ENCODE peak calls at places on chromosome 14, in four cellular contexts. D, W, L and N are unnamed samples.

GRCh38 chr14:100386121-100386520 is 63.0 kb downstream of the SLC25A47 start:
- DNase-seq in L (no peak), W (no peak), D (no peak), N (no peak)

GRCh38 chr14:65866906-65867305 is 454.4 kb downstream of the FUT8 start:
- DNase-seq in W (no peak), D (no peak), L (no peak), N (no peak)

GRCh38 chr14:79834856-79835255 is 376.4 kb downstream of the DIO2 start:
- DNase-seq in L (no peak), W (no peak), D (no peak), N (no peak)

GRCh38 chr14:92523752-92524151 is 10.2 kb downstream of the RIN3 start:
- DNase-seq in D (no peak), W (no peak), L (no peak), N (no peak)

GRCh38 chr14:94631536-94632304 is 19.5 kb downstream of the SERPINA3 start:
- DNase-seq in W (no peak), L (no peak), D (no peak), N (no peak)

GRCh38 chr14:39107624-39108023 is 4.6 kb upstream of the SEC23A start:
- DNase-seq in L (no peak), D (no peak), W (peak; percentile 78), N (no peak)

GRCh38 chr14:20409226-20409625 is 4.1 kb downstream of the TEP1 start:
- DNase-seq in D (no peak), W (no peak), L (no peak), N (no peak)

GRCh38 chr14:92892589-92892988 is 30.4 kb upstream of the CHGA start:
- DNase-seq in L (no peak), W (no peak), D (no peak), N (no peak)

GRCh38 chr14:83071888-83072501 is 1538.3 kb upstream of the SEL1L start:
- DNase-seq in L (peak; percentile 11), W (peak; percentile 18), D (no peak), N (no peak)

GRCh38 chr14:65095633-65096205 is 6.6 kb downstream of the MAX start:
- DNase-seq in L (no peak), D (no peak), W (no peak), N (no peak)

GRCh38 chr14:98924046-98924445 is 348.0 kb downstream of the BCL11B start:
- DNase-seq in L (no peak), D (no peak), W (no peak), N (no peak)

GRCh38 chr14:76304536-76305473 is 71.1 kb upstream of the ESRRB start:
- DNase-seq in D (peak; percentile 27), W (no peak), L (no peak), N (no peak)

GRCh38 chr14:77238356-77238755 is 32.6 kb downstream of the NGB start:
- DNase-seq in W (no peak), D (no peak), L (no peak), N (no peak)

GRCh38 chr14:81275995-81276698 is 55.4 kb upstream of the GTF2A1 start:
- DNase-seq in D (no peak), W (no peak), L (no peak), N (no peak)

GRCh38 chr14:75854247-75854799 is 127.5 kb downstream of the TGFB3 start:
- DNase-seq in L (no peak), W (no peak), D (no peak), N (no peak)

GRCh38 chr14:100532154-100532915 is 54.9 kb downstream of the BEGAIN start:
- DNase-seq in D (no peak), W (no peak), L (no peak), N (no peak)

GRCh38 chr14:64200170-64200569 is 94.0 kb downstream of the ESR2 start:
- DNase-seq in W (no peak), D (no peak), L (no peak), N (peak; percentile 9)

GRCh38 chr14:69240527-69241173 is 19.3 kb upstream of the GALNT16 start:
- DNase-seq in W (no peak), D (no peak), L (no peak), N (no peak)

GRCh38 chr14:76832503-76832988 is 6.3 kb downstream of the LRRC74A start:
- DNase-seq in W (peak; percentile 83), L (no peak), D (no peak), N (no peak)

GRCh38 chr14:96917442-96917963 is 120.3 kb downstream of the VRK1 start:
- DNase-seq in D (no peak), W (no peak), L (no peak), N (no peak)

DNA sequence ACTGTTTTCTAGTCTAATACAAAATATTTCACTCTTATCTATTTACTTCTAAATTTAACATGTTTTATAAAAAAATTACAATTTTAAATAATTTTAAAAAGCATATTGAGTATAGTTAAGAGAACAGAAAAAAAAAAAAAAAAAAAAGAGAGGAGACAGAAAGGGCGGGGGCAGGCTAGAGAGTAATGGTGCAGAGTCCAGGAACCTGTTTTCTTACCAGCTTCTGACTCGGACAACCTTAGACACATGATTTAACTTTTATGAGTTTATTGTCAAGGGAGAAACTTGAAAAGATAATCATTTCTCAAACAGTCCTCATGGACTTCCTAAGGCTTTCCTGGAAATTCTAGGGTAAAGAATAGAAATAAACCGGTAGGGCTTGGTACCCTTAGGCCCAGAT is 84.4 kb downstream of the RPS6KA5 start:
- DNase-seq in L (no peak), W (no peak), D (no peak), N (no peak)
- TF ChIP-seq YY1 in L (no peak), W (no peak), D (no peak), N (no peak)

DNA sequence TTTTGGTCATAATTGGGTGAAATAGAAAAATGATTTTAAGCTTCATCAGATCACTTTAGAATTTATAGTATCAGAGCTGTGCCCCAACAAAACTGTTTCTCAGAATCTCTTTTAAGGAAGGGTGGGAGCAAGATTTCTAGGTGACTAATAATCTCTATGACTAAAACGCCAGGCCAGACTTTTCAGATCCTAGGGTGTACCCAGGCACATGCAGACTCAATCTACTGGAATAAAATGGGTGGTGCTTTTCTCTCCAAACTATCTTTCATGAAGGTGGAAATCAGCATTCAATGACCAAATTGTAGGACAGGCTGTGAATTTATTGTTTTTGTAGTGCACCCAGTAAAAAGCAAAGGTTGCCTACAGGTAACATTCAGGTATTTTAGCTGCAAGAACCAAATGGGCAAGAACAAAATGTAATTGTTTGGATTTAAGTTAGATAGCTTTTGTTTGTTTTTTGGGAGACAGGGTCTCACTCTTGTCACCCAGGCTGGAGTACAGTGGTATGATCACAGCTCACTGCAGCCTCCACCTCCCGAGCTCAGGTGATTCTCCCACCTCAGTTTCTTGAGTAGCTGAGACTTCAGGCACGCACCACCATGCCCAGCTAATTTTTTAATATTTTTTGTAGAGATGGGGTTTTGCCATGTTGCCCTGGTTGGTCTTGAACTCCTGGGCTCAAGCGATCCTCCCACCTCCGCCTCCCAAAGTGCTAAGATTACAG is 49.5 kb downstream of the PPP2R5C start:
- DNase-seq in D (no peak), W (no peak), L (no peak), N (no peak)
- H3K4me1 ChIP-seq in D (peaks cover 10% of the 10 kb centered on the region), W (peaks cover 52% of the 10 kb centered on the region), L (peaks cover 21% of the 10 kb centered on the region), N (no peaks in the 10 kb centered on the region)

GRCh38 chr14:52789118-52789517 is 2.3 kb downstream of the GNPNAT1 start:
- DNase-seq in W (no peak), L (no peak), D (no peak), N (no peak)

GRCh38 chr14:52791204-52792096 is at the start of gene GNPNAT1:
- DNase-seq in W (peak; percentile 88), D (peak; percentile 88), L (peak; percentile 48), N (peak; percentile 60)

GRCh38 chr14:52792097-52792415 is 649 bp upstream of the GNPNAT1 start:
- DNase-seq in D (no peak), L (no peak), W (no peak), N (no peak)

GRCh38 chr14:52790756-52791203 is 627 bp downstream of the GNPNAT1 start:
- DNase-seq in W (no peak), D (no peak), L (no peak), N (peak; percentile 8)

GRCh38 chr14:52790011-52790755 is 1.2 kb downstream of the GNPNAT1 start:
- DNase-seq in L (no peak), W (no peak), D (no peak), N (no peak)
- TF ChIP-seq SUZ12 in L (no peak), W (no peak), D (no peak), N (no peak)

GRCh38 chr14:56585461-56586084 is 6.0 kb downstream of the TMEM260 start:
- DNase-seq in D (no peak), W (no peak), L (no peak), N (no peak)
- TF ChIP-seq YY1 in D (no peak), W (no peak), L (no peak), N (no peak)

GRCh38 chr14:24062216-24062980 is 9.0 kb upstream of the CPNE6 start:
- DNase-seq in W (no peak), L (no peak), D (no peak), N (no peak)

GRCh38 chr14:24063263-24063836 is 8.0 kb upstream of the CPNE6 start:
- DNase-seq in W (no peak), D (no peak), L (no peak), N (no peak)

GRCh38 chr14:24060443-24060842 is 8.6 kb downstream of the CARMIL3 start:
- DNase-seq in L (no peak), D (no peak), W (no peak), N (no peak)

GRCh38 chr14:24059841-24060388 is 8.1 kb downstream of the CARMIL3 start:
- DNase-seq in W (no peak), L (no peak), D (no peak), N (no peak)

GRCh38 chr14:24060984-24061913 is 9.4 kb downstream of the CARMIL3 start:
- DNase-seq in L (no peak), D (no peak), W (no peak), N (no peak)
- H3K4me1 ChIP-seq in L (no peaks in the 10 kb centered on the region), D (peaks cover 2% of the 10 kb centered on the region), W (peaks cover 39% of the 10 kb centered on the region), N (peaks cover 8% of the 10 kb centered on the region)